ENCODE peak calls at places on chromosomes 7 and 10, in four cellular contexts. One of them, this sample, is unnamed. For H3K36me3, the result is how much of the 10 kb centered on the place peaks cover.

GRCh38 chr10:31030216-31030615 is 1.4 kb downstream of the ZNF438 start:
- DNase-seq in adrenal gland: no peak
- DNase-seq in lower lobe of right lung: no peak
- DNase-seq in MM.1S: no peak
- DNase-seq in this sample: no peak

GRCh38 chr10:132234860-132235259 is 48.1 kb downstream of the DPYSL4 start:
- DNase-seq in lower lobe of right lung: no peak
- DNase-seq in adrenal gland: no peak
- DNase-seq in MM.1S: no peak
- DNase-seq in this sample: no peak

GRCh38 chr10:86348321-86349210 is 18.0 kb downstream of the GRID1 start:
- DNase-seq in lower lobe of right lung: peak
- DNase-seq in MM.1S: no peak
- DNase-seq in adrenal gland: no peak
- DNase-seq in this sample: no peak

GRCh38 chr10:80493482-80494021 is 39.4 kb downstream of the TSPAN14 start:
- DNase-seq in lower lobe of right lung: no peak
- DNase-seq in MM.1S: no peak
- DNase-seq in adrenal gland: no peak
- DNase-seq in this sample: peak

GRCh38 chr10:92291921-92292860 is 1.2 kb downstream of the MARCHF5 start:
- DNase-seq in adrenal gland: peak
- DNase-seq in lower lobe of right lung: peak
- DNase-seq in MM.1S: peak
- DNase-seq in this sample: peak

GRCh38 chr7:47088329-47089067 is 493.4 kb downstream of the TNS3 start:
- DNase-seq in MM.1S: peak
- DNase-seq in adrenal gland: peak
- DNase-seq in lower lobe of right lung: peak
- DNase-seq in this sample: peak

GRCh38 chr7:953547-954327 is 743 bp downstream of the ADAP1 start:
- DNase-seq in adrenal gland: peak
- DNase-seq in MM.1S: no peak
- DNase-seq in lower lobe of right lung: peak
- DNase-seq in this sample: no peak

GRCh38 chr10:33010132-33011037 is 52.4 kb upstream of the ITGB1 start:
- DNase-seq in lower lobe of right lung: no peak
- DNase-seq in MM.1S: no peak
- DNase-seq in adrenal gland: no peak
- DNase-seq in this sample: peak

GRCh38 chr10:103854265-103854686 is 1.1 kb downstream of the SH3PXD2A start:
- DNase-seq in lower lobe of right lung: no peak
- DNase-seq in MM.1S: no peak
- DNase-seq in adrenal gland: no peak
- DNase-seq in this sample: no peak

GRCh38 chr7:136033413-136034031 is 56.4 kb upstream of the MTPN start:
- DNase-seq in adrenal gland: peak
- DNase-seq in MM.1S: no peak
- DNase-seq in lower lobe of right lung: no peak
- DNase-seq in this sample: no peak

GRCh38 chr10:108303149-108303548 is 1138.6 kb upstream of the SORCS1 start:
- DNase-seq in lower lobe of right lung: no peak
- DNase-seq in MM.1S: no peak
- DNase-seq in adrenal gland: no peak
- DNase-seq in this sample: no peak

GRCh38 chr10:121063744-121064143 is 212.6 kb downstream of the WDR11 start:
- DNase-seq in lower lobe of right lung: no peak
- DNase-seq in adrenal gland: no peak
- DNase-seq in MM.1S: no peak
- DNase-seq in this sample: no peak

GRCh38 chr7:130838738-130839137 is 104.7 kb upstream of the KLF14 start:
- DNase-seq in MM.1S: peak
- DNase-seq in lower lobe of right lung: no peak
- DNase-seq in adrenal gland: no peak
- DNase-seq in this sample: peak

GRCh38 chr10:71253981-71254818 is 41.8 kb downstream of the UNC5B start:
- DNase-seq in MM.1S: no peak
- DNase-seq in adrenal gland: no peak
- DNase-seq in lower lobe of right lung: no peak
- DNase-seq in this sample: no peak

GRCh38 chr7:106757846-106758245 is 96.9 kb upstream of the CCDC71L start:
- DNase-seq in MM.1S: peak
- DNase-seq in lower lobe of right lung: no peak
- DNase-seq in adrenal gland: peak
- DNase-seq in this sample: peak

GRCh38 chr10:3982746-3983442 is 197.9 kb upstream of the KLF6 start:
- DNase-seq in lower lobe of right lung: no peak
- DNase-seq in MM.1S: no peak
- DNase-seq in adrenal gland: no peak
- DNase-seq in this sample: no peak

GRCh38 chr7:35714862-35715261 is 19.9 kb upstream of the HERPUD2 start:
- DNase-seq in MM.1S: no peak
- DNase-seq in adrenal gland: no peak
- DNase-seq in lower lobe of right lung: no peak
- DNase-seq in this sample: no peak

GRCh38 chr7:42091461-42092229 is 145.4 kb downstream of the GLI3 start:
- DNase-seq in adrenal gland: no peak
- DNase-seq in lower lobe of right lung: no peak
- DNase-seq in MM.1S: no peak
- DNase-seq in this sample: no peak

GRCh38 chr10:31304261-31304970 is 14.6 kb upstream of the ZEB1 start:
- DNase-seq in adrenal gland: no peak
- DNase-seq in MM.1S: no peak
- DNase-seq in lower lobe of right lung: no peak
- DNase-seq in this sample: no peak

GRCh38 chr7:18345641-18346234 is 149.8 kb upstream of the HDAC9 start:
- DNase-seq in lower lobe of right lung: no peak
- DNase-seq in MM.1S: peak
- DNase-seq in adrenal gland: peak
- DNase-seq in this sample: no peak

GRCh38 chr7:86745019-86745745 is 101.5 kb downstream of the GRM3 start:
- DNase-seq in MM.1S: no peak
- DNase-seq in adrenal gland: peak
- DNase-seq in lower lobe of right lung: no peak
- DNase-seq in this sample: peak

GRCh38 chr10:76984559-76985443 is 652.8 kb downstream of the KCNMA1 start:
- DNase-seq in MM.1S: peak
- DNase-seq in lower lobe of right lung: peak
- DNase-seq in adrenal gland: peak
- DNase-seq in this sample: peak

GRCh38 chr10:52742723-52743122 is 29.9 kb downstream of the MBL2 start:
- DNase-seq in lower lobe of right lung: no peak
- DNase-seq in adrenal gland: no peak
- DNase-seq in MM.1S: no peak
- DNase-seq in this sample: no peak

GRCh38 chr7:45292481-45292880 is 134.9 kb downstream of the RAMP3 start:
- DNase-seq in MM.1S: no peak
- DNase-seq in adrenal gland: no peak
- DNase-seq in lower lobe of right lung: no peak
- DNase-seq in this sample: no peak

GRCh38 chr10:78863601-78864239 is 205.0 kb upstream of the ZMIZ1 start:
- DNase-seq in MM.1S: no peak
- DNase-seq in adrenal gland: no peak
- DNase-seq in lower lobe of right lung: no peak
- DNase-seq in this sample: no peak

GRCh38 chr10:17238445-17239275 is 10.6 kb downstream of the VIM start:
- DNase-seq in lower lobe of right lung: no peak
- DNase-seq in MM.1S: no peak
- DNase-seq in adrenal gland: no peak
- DNase-seq in this sample: peak

GRCh38 chr10:110365356-110366143 is 60.8 kb upstream of the SMNDC1 start:
- DNase-seq in lower lobe of right lung: no peak
- DNase-seq in adrenal gland: no peak
- DNase-seq in MM.1S: no peak
- DNase-seq in this sample: no peak

GRCh38 chr7:117715784-117716445 is 157.3 kb downstream of the CTTNBP2 start:
- DNase-seq in adrenal gland: peak
- DNase-seq in lower lobe of right lung: no peak
- DNase-seq in MM.1S: peak
- DNase-seq in this sample: peak

GRCh38 chr7:2245883-2246679 is 4.1 kb downstream of the NUDT1 start:
- DNase-seq in adrenal gland: peak
- DNase-seq in lower lobe of right lung: peak
- DNase-seq in MM.1S: no peak
- DNase-seq in this sample: no peak

GRCh38 chr7:6446977-6447588 is 671 bp downstream of the DAGLB start:
- DNase-seq in lower lobe of right lung: peak
- DNase-seq in adrenal gland: peak
- DNase-seq in MM.1S: peak
- DNase-seq in this sample: peak

GRCh38 chr10:62492012-62492869 is 118.1 kb downstream of the ZNF365 start:
- DNase-seq in lower lobe of right lung: no peak
- DNase-seq in MM.1S: peak
- DNase-seq in adrenal gland: no peak
- DNase-seq in this sample: no peak

GRCh38 chr10:89296227-89296648 is 5.6 kb upstream of the IFIT2 start:
- DNase-seq in MM.1S: no peak
- DNase-seq in adrenal gland: no peak
- DNase-seq in lower lobe of right lung: peak
- DNase-seq in this sample: peak

GRCh38 chr7:135189221-135189662 is 18.7 kb upstream of the CYREN start:
- DNase-seq in adrenal gland: peak
- DNase-seq in MM.1S: no peak
- DNase-seq in lower lobe of right lung: no peak
- DNase-seq in this sample: no peak

GRCh38 chr7:119983468-119983867 is 289.5 kb upstream of the KCND2 start:
- DNase-seq in MM.1S: no peak
- DNase-seq in adrenal gland: no peak
- DNase-seq in lower lobe of right lung: no peak
- DNase-seq in this sample: no peak

GRCh38 chr10:97179731-97180366 is 5.9 kb downstream of the SLIT1 start:
- DNase-seq in lower lobe of right lung: no peak
- DNase-seq in MM.1S: no peak
- DNase-seq in adrenal gland: no peak
- DNase-seq in this sample: peak

GRCh38 chr10:100186813-100187212 is 984 bp upstream of the ERLIN1 start:
- DNase-seq in MM.1S: peak
- DNase-seq in adrenal gland: no peak
- DNase-seq in lower lobe of right lung: no peak
- DNase-seq in this sample: peak

GRCh38 chr7:63008366-63008765 is 990.3 kb upstream of the ZNF722 start:
- DNase-seq in adrenal gland: no peak
- DNase-seq in lower lobe of right lung: no peak
- DNase-seq in MM.1S: no peak
- DNase-seq in this sample: no peak

GRCh38 chr7:80210400-80210799 is 75.8 kb downstream of the GNAI1 start:
- DNase-seq in adrenal gland: no peak
- DNase-seq in lower lobe of right lung: no peak
- DNase-seq in MM.1S: no peak
- DNase-seq in this sample: no peak

GRCh38 chr7:55144955-55145342 is 126.1 kb downstream of the EGFR start:
- DNase-seq in adrenal gland: no peak
- DNase-seq in MM.1S: no peak
- DNase-seq in lower lobe of right lung: no peak
- DNase-seq in this sample: no peak

DNA sequence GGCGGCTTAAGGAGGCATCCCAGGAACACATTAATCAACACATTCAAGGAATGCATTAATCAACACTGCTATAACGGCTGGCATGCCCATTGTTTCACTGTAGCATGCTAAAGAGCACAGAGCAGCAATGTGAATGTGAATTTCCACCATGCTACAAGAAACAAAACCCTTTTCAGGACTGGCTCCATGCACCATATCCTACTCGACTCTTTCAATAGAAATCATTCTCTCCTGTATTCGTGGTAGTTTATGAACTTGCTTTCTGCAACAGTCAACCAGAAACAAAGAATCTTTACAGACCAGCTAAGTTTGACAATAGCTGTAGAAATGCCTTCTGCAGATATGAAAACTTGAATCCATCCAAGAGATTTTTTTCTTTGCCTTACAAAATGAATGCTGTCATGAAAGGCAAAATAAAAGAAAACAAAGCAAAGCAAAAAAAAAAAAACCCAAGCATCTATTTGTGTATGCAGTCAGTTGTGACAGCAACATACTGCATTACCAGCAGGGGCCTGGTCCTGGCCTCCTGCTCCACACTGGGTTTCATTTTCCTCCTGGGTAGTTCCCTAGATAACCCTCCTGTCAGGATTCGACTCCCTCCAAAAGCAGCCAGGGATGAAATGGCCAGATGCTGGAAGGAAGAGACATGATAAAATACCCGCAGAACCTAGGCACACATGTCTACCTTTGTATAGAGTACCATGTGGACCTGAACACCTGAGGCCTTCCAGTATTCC is 148.8 kb downstream of the NRCAM start:
- DNase-seq in lower lobe of right lung: no peak
- DNase-seq in adrenal gland: no peak
- DNase-seq in MM.1S: no peak
- DNase-seq in this sample: no peak
- H3K4me3 ChIP-seq in lower lobe of right lung: no peak
- H3K4me3 ChIP-seq in adrenal gland: no peak
- H3K4me3 ChIP-seq in MM.1S: no peak
- H3K4me3 ChIP-seq in this sample: no peak

GRCh38 chr7:158687406-158687805 is 17.2 kb downstream of the NCAPG2 start:
- DNase-seq in adrenal gland: no peak
- DNase-seq in lower lobe of right lung: no peak
- DNase-seq in MM.1S: no peak
- DNase-seq in this sample: no peak
- H3K36me3 ChIP-seq in adrenal gland: under half
- H3K36me3 ChIP-seq in lower lobe of right lung: under half
- H3K36me3 ChIP-seq in MM.1S: under half
- H3K36me3 ChIP-seq in this sample: under half

GRCh38 chr10:59708816-59709471 is 706 bp downstream of the SLC16A9 start:
- DNase-seq in lower lobe of right lung: peak
- DNase-seq in adrenal gland: peak
- DNase-seq in MM.1S: peak
- DNase-seq in this sample: peak
- H3K4me3 ChIP-seq in lower lobe of right lung: peak
- H3K4me3 ChIP-seq in adrenal gland: peak
- H3K4me3 ChIP-seq in MM.1S: peak
- H3K4me3 ChIP-seq in this sample: peak

GRCh38 chr10:24254180-24254579 is 45.2 kb downstream of the KIAA1217 start:
- DNase-seq in adrenal gland: peak
- DNase-seq in MM.1S: no peak
- DNase-seq in lower lobe of right lung: no peak
- DNase-seq in this sample: peak
- H3K36me3 ChIP-seq in adrenal gland: under half
- H3K36me3 ChIP-seq in MM.1S: under half
- H3K36me3 ChIP-seq in lower lobe of right lung: under half
- H3K36me3 ChIP-seq in this sample: under half